ENCODE peak calls at places on chromosomes 4 and X, in five cellular contexts. J, X, I, A and O are unnamed samples.

GRCh38 chrX:23980063-23980462 is 46.9 kb downstream of the KLHL15 start:
- DNase-seq in J (no peak), X (no peak), I (no peak), A (no peak), O (no peak)

GRCh38 chrX:72123471-72124185 is 8.1 kb downstream of the RTL5 start:
- DNase-seq in J (peak; percentile 65), X (no peak), I (peak; percentile 56), A (no peak), O (no peak)

GRCh38 chrX:15843960-15844359 is 10.7 kb downstream of the AP1S2 start:
- DNase-seq in J (no peak), X (no peak), I (no peak), A (no peak), O (no peak)

GRCh38 chr4:54226399-54227260 is 2.5 kb upstream of the PDGFRA start:
- DNase-seq in J (no peak), X (no peak), I (no peak), A (no peak), O (no peak)

GRCh38 chr4:23889814-23890269 is at the start of gene PPARGC1A:
- DNase-seq in J (no peak), X (peak; percentile 3), I (no peak), A (no peak), O (no peak)

GRCh38 chr4:48898733-48899431 is 7.7 kb downstream of the OCIAD2 start:
- DNase-seq in J (peak; percentile 69), X (no peak), I (peak; percentile 24), A (no peak), O (peak; percentile 28)

GRCh38 chrX:386239-386767 is 404 bp downstream of the PPP2R3B start:
- DNase-seq in J (peak; percentile 32), X (no peak), I (no peak), A (no peak), O (peak; percentile 57)

GRCh38 chr4:1601852-1602525 is 82.1 kb downstream of the FAM53A start:
- DNase-seq in J (no peak), X (no peak), I (no peak), A (no peak), O (no peak)

GRCh38 chrX:786441-786881 is 155.9 kb downstream of the SHOX start:
- DNase-seq in J (no peak), X (no peak), I (no peak), A (no peak), O (no peak)

GRCh38 chr4:609400-610050 is 15.8 kb upstream of the PDE6B start:
- DNase-seq in J (no peak), X (no peak), I (no peak), A (no peak), O (no peak)

GRCh38 chrX:56797966-56798711 is 69.1 kb downstream of the NBDY start:
- DNase-seq in J (no peak), X (no peak), I (peak; percentile 83), A (no peak), O (no peak)

GRCh38 chrX:133989993-133990392 is 4.6 kb upstream of the GPC3 start:
- DNase-seq in J (no peak), X (no peak), I (no peak), A (no peak), O (no peak)

GRCh38 chr4:77443941-77444340 is 161.7 kb upstream of the CXCL13 start:
- DNase-seq in J (no peak), X (no peak), I (no peak), A (no peak), O (no peak)

GRCh38 chr4:164192844-164193243 is 561.1 kb upstream of the SMIM31 start:
- DNase-seq in J (no peak), X (no peak), I (no peak), A (no peak), O (no peak)

GRCh38 chr4:84562156-84562555 is 20.8 kb upstream of the CDS1 start:
- DNase-seq in J (no peak), X (no peak), I (no peak), A (no peak), O (no peak)

GRCh38 chrX:50613846-50614245 is 143.2 kb upstream of the DGKK start:
- DNase-seq in J (no peak), X (no peak), I (no peak), A (no peak), O (no peak)

GRCh38 chr4:173782660-173783059 is 252.6 kb upstream of the HAND2 start:
- DNase-seq in J (no peak), X (no peak), I (no peak), A (no peak), O (no peak)

GRCh38 chr4:8377103-8378075 is 63.1 kb downstream of the ACOX3 start:
- DNase-seq in J (no peak), X (no peak), I (no peak), A (no peak), O (no peak)

GRCh38 chrX:13050151-13050550 is 5.7 kb upstream of the FAM9C start:
- DNase-seq in J (no peak), X (no peak), I (no peak), A (no peak), O (no peak)